ENCODE peak calls at places on chromosomes 7 and 10, in six cellular contexts. V is A172; I is CD8-positive, alpha-beta T cell; U is AG10803; K is hypothalamus; W is BJ. D is an unnamed sample.
A peak's percentile ranks its signal among the peaks of the same experiment; 100 is the strongest.

GRCh38 chr10:83012866-83013265 is 1126.4 kb upstream of the GHITM start:
- DNase-seq in V (peak; percentile 42), I (no peak), U (peak; percentile 24), K (no peak), W (peak; percentile 19), D (no peak)

GRCh38 chr10:3401491-3401938 is 228.9 kb upstream of the PITRM1 start:
- DNase-seq in V (peak; percentile 65), I (no peak), U (peak; percentile 45), K (no peak), W (peak; percentile 74), D (peak; percentile 67)

GRCh38 chr7:149877890-149878522 is 4.2 kb downstream of the ATP6V0E2 start:
- DNase-seq in V (no peak), I (no peak), U (no peak), K (no peak), W (no peak), D (no peak)

GRCh38 chr7:78254397-78255055 is 456.0 kb downstream of the PHTF2 start:
- DNase-seq in V (no peak), I (no peak), U (no peak), K (no peak), W (no peak), D (no peak)

GRCh38 chr7:5419523-5420107 is 4.0 kb downstream of the TNRC18 start:
- DNase-seq in V (no peak), I (no peak), U (no peak), K (peak; percentile 57), W (no peak), D (no peak)

GRCh38 chr10:36109399-36110023 is 467.4 kb upstream of the FZD8 start:
- DNase-seq in V (no peak), I (no peak), U (peak; percentile 5), K (no peak), W (no peak), D (peak; percentile 2)

GRCh38 chr7:132577206-132578049 is 1.2 kb upstream of the PLXNA4 start:
- DNase-seq in V (peak; percentile 21), I (no peak), U (peak; percentile 73), K (peak; percentile 73), W (no peak), D (peak; percentile 47)

GRCh38 chr10:369441-370221 is 234.4 kb downstream of the ZMYND11 start:
- DNase-seq in V (peak; percentile 74), I (no peak), U (peak; percentile 92), K (no peak), W (no peak), D (peak; percentile 79)

GRCh38 chr7:134391223-134391622 is 67.7 kb downstream of the AKR1B1 start:
- DNase-seq in V (no peak), I (no peak), U (no peak), K (no peak), W (no peak), D (no peak)

GRCh38 chr10:77350711-77351119 is 286.9 kb downstream of the KCNMA1 start:
- DNase-seq in V (peak; percentile 100), I (no peak), U (peak; percentile 97), K (no peak), W (peak; percentile 94), D (peak; percentile 95)

GRCh38 chr7:2572101-2572842 is 13.5 kb downstream of the IQCE start:
- DNase-seq in V (peak; percentile 82), I (no peak), U (no peak), K (no peak), W (no peak), D (no peak)

GRCh38 chr7:105565190-105565589 is 16.1 kb downstream of the EFCAB10 start:
- DNase-seq in V (no peak), I (no peak), U (no peak), K (no peak), W (no peak), D (no peak)

GRCh38 chr7:75638607-75639070 is 100.1 kb downstream of the HIP1 start:
- DNase-seq in V (no peak), I (no peak), U (no peak), K (peak; percentile 63), W (no peak), D (no peak)

GRCh38 chr10:132939957-132940790 is 2.2 kb downstream of the CFAP46 start:
- DNase-seq in V (peak; percentile 1), I (no peak), U (peak; percentile 55), K (peak; percentile 60), W (no peak), D (peak; percentile 35)

GRCh38 chr7:77479536-77480088 is 57.5 kb upstream of the PTPN12 start:
- DNase-seq in V (no peak), I (no peak), U (peak; percentile 42), K (no peak), W (no peak), D (peak; percentile 27)